ENCODE peak calls at places on chromosomes 16 and 17, in six cellular contexts. B is neural crest cell, Q is mammary epithelial cell, J is IMR-90, E is RWPE1, V is progenitor cell of endocrine pancreas. H is an unnamed sample.

GRCh38 chr17:47252209-47252608 is 1.4 kb upstream of the ITGB3 start:
- DNase-seq in B (no peak), Q (no peak), J (no peak), E (no peak), V (no peak), H (no peak)

GRCh38 chr16:75402821-75403475 is 30.4 kb downstream of the CFDP1 start:
- DNase-seq in B (no peak), Q (peak), J (peak), E (no peak), V (no peak), H (no peak)

GRCh38 chr17:68705331-68706166 is 104.4 kb upstream of the FAM20A start:
- DNase-seq in B (no peak), Q (peak), J (peak), E (no peak), V (no peak), H (no peak)

GRCh38 chr16:64983983-64984382 is 137.9 kb downstream of the CDH11 start:
- DNase-seq in B (peak), Q (peak), J (peak), E (peak), V (no peak), H (peak)

GRCh38 chr16:57479422-57480126 is 6.7 kb downstream of the DOK4 start:
- DNase-seq in B (no peak), Q (peak), J (peak), E (no peak), V (no peak), H (peak)

GRCh38 chr16:82072313-82072712 is 37.3 kb downstream of the HSD17B2 start:
- DNase-seq in B (no peak), Q (no peak), J (no peak), E (no peak), V (no peak), H (no peak)

GRCh38 chr17:63270610-63271009 is 175.5 kb downstream of the CYB561 start:
- DNase-seq in B (no peak), Q (peak), J (no peak), E (no peak), V (no peak), H (no peak)

GRCh38 chr17:57488856-57489255 is 232.5 kb downstream of the MSI2 start:
- DNase-seq in B (no peak), Q (no peak), J (no peak), E (no peak), V (no peak), H (no peak)

GRCh38 chr17:76529224-76529642 is 8.3 kb downstream of the CYGB start:
- DNase-seq in B (no peak), Q (peak), J (peak), E (peak), V (no peak), H (no peak)

GRCh38 chr16:55499951-55500350 is 8.9 kb upstream of the LPCAT2 start:
- DNase-seq in B (no peak), Q (peak), J (peak), E (peak), V (no peak), H (no peak)

GRCh38 chr17:61081959-61082358 is 317.7 kb upstream of the TBX2 start:
- DNase-seq in B (no peak), Q (no peak), J (no peak), E (no peak), V (no peak), H (no peak)

GRCh38 chr17:43006639-43007551 is at the start of gene IFI35:
- DNase-seq in B (peak), Q (peak), J (peak), E (peak), V (no peak), H (peak)

GRCh38 chr16:75333770-75334169 is 82.3 kb upstream of the BCAR1 start:
- DNase-seq in B (no peak), Q (no peak), J (no peak), E (no peak), V (no peak), H (no peak)

GRCh38 chr17:992933-993332 is 4.0 kb upstream of the TIMM22 start:
- DNase-seq in B (no peak), Q (no peak), J (peak), E (no peak), V (no peak), H (no peak)

GRCh38 chr17:65193305-65194293 is 56.4 kb downstream of the RGS9 start:
- DNase-seq in B (no peak), Q (peak), J (peak), E (no peak), V (no peak), H (no peak)

GRCh38 chr16:3158498-3159314 is 23.9 kb downstream of the ZNF213 start:
- DNase-seq in B (peak), Q (peak), J (peak), E (peak), V (peak), H (peak)

GRCh38 chr16:53372942-53373871 is 61.1 kb upstream of the RBL2 start:
- DNase-seq in B (no peak), Q (peak), J (no peak), E (peak), V (no peak), H (peak)

GRCh38 chr16:11670171-11671131 is 2.2 kb downstream of the SNN start:
- DNase-seq in B (no peak), Q (no peak), J (no peak), E (no peak), V (no peak), H (peak)

DNA sequence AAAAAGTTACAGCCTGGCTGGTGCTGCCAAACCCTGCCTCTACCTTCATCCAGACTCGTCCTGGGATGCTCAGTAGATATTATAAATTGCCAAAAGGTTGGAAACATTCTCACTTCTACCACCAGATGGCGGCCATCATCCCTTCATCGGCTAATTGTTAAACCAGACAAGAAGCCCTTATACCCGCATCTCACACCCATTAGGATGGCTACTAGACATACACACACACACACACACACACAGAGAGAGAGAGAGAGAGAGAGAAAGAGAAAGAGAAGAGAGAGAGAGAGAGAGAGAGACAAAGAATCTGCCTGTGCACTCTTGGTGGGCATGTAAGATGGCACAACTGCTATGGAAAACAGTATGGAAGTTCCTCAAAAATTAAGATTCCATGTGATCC is 15.0 kb upstream of the SCIMP start:
- DNase-seq in B (peak), Q (peak), J (peak), E (peak), V (peak), H (peak)
- TF ChIP-seq CTCF in B (peak), Q (peak), J (peak), E (peak), V (peak), H (peak)

DNA sequence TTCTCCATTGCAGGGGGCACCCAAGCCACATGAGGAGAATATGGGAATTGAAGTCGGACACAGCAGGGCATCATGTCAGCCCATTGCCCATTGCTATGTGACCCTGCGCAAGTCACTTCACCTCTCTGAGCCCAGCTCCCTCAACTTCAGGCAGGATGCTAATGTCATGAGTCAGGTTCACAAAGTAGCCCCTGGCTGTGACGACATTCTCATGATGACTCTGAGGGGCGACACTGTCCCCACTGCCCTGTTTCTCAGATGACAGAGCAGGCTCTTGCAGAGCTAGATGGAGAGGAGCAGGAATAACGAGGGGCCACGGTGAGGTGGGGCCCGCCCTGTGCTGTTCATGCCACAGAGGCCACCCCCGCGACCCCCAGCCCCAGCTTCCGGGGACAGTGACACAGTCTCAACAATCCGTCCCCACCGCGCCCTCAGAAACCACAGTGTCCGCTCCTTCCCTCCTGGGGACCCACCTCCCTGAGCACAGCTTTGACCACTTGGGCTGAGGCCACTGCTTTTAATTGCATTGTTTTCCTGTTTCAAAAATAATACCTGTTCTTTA is 13.2 kb upstream of the ZNF469 start:
- DNase-seq in B (no peak), Q (no peak), J (no peak), E (no peak), V (no peak), H (peak)
- TF ChIP-seq CTCF in B (no peak), Q (no peak), J (no peak), E (no peak), V (no peak), H (no peak)

GRCh38 chr16:61596648-61597047 is 439.6 kb downstream of the CDH8 start:
- DNase-seq in B (no peak), Q (no peak), J (no peak), E (no peak), V (no peak), H (no peak)

GRCh38 chr16:61590577-61590976 is 445.7 kb downstream of the CDH8 start:
- DNase-seq in B (no peak), Q (no peak), J (no peak), E (no peak), V (no peak), H (no peak)

DNA sequence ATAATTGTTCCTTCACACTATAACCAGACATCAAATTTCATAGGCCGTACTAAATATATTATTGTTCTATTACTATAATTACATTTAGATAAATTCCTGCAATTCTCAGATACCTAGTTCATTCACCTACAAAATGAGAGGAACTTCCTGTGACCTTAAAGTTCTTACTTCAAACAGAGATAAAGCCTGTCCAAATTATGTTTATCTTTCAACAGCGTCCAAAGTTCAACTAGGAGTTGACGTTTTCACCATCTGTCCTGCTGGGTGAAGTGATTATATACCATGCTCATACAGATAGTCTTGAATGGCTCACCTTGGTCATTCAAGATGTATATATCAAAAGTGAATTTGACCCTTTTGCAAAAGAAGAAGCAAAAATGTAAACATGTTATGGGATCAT is 440.6 kb downstream of the CDH8 start:
- DNase-seq in B (no peak), Q (no peak), J (no peak), E (no peak), V (no peak), H (no peak)
- TF ChIP-seq CTCF in B (no peak), Q (no peak), J (no peak), E (no peak), V (no peak), H (no peak)

GRCh38 chr17:6427284-6427781 is 7.6 kb downstream of the AIPL1 start:
- DNase-seq in B (no peak), Q (peak), J (peak), E (no peak), V (no peak), H (no peak)
- TF ChIP-seq CTCF in B (no peak), Q (no peak), J (peak), E (no peak), V (no peak), H (no peak)

DNA sequence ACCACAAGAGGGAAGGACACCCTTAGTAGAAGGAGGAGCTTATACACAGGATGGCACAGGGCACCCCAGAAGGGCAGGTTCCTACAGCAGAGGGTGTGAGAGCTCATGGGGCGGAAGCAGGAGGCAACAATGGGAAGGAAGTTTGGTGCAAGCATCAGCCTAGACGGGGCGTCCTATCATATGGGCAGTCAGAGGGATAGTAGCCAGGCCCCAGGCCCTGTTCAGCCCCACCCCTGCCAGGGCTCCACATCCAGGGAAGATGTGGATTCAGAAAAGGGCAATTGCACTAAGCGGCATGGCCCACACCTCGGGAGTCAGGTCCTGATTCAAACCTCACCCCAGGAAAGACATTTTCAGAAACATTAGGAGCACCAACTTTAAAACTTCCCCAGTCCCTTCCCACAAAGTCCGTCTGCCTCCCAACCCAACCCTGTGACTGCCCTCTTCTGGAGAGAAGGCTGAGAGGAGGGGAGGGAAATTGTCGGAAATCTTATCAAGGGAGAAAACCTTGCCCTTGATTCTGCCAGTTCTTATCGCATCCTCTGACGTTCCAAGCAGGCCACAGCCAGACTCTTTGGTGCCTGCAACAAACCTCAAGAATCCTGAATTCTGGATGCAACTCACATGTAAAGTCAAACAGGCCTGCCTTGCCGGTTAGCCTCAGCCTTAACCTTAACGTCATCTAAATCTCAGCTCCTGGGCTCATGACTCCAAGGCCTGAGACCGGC is 198.8 kb upstream of the CDH5 start:
- DNase-seq in B (no peak), Q (no peak), J (peak), E (no peak), V (no peak), H (no peak)
- TF ChIP-seq CTCF in B (no peak), Q (no peak), J (peak), E (no peak), V (peak), H (no peak)

H was measured in glutamatergic neuron.